ENCODE peak calls at places on chromosomes 12 and 14, in six cellular contexts. T is heart right ventricle; L is adipocyte; Z is uterus; M is left ventricle myocardium inferior; N is CD8-positive, alpha-beta memory T cell. K is an unnamed sample. For H3K9me3, the result is how much of the 10 kb centered on the place peaks cover.

GRCh38 chr12:75526655-75527511 is 15.5 kb upstream of the KRR1 start:
- DNase-seq in T (no peak), L (peak), Z (no peak), M (no peak), N (no peak), K (peak)

GRCh38 chr12:3712209-3712992 is 40.5 kb downstream of the CRACR2A start:
- DNase-seq in T (no peak), L (no peak), Z (no peak), M (no peak), N (no peak), K (peak)

GRCh38 chr12:27703720-27704452 is 6.7 kb upstream of the MRPS35 start:
- DNase-seq in T (peak), L (peak), Z (peak), M (peak), N (peak), K (peak)

GRCh38 chr14:45728448-45729225 is 475.6 kb upstream of the MIS18BP1 start:
- DNase-seq in T (no peak), L (no peak), Z (no peak), M (no peak), N (no peak), K (no peak)

GRCh38 chr12:106246891-106247730 is 709 bp downstream of the CKAP4 start:
- DNase-seq in T (peak), L (peak), Z (peak), M (peak), N (peak), K (peak)

GRCh38 chr12:113088037-113088436 is 31.5 kb downstream of the DTX1 start:
- DNase-seq in T (no peak), L (no peak), Z (no peak), M (no peak), N (no peak), K (no peak)

GRCh38 chr12:113196996-113197395 is 11.5 kb downstream of the RITA1 start:
- DNase-seq in T (peak), L (peak), Z (peak), M (peak), N (peak), K (peak)

GRCh38 chr12:124741211-124741610 is 122.5 kb downstream of the SCARB1 start:
- DNase-seq in T (no peak), L (no peak), Z (no peak), M (no peak), N (no peak), K (no peak)

GRCh38 chr12:87428701-87429277 is 600.4 kb downstream of the C12orf50 start:
- DNase-seq in T (no peak), L (peak), Z (no peak), M (no peak), N (no peak), K (no peak)

GRCh38 chr12:24719293-24719721 is 229.6 kb downstream of the BCAT1 start:
- DNase-seq in T (no peak), L (no peak), Z (no peak), M (no peak), N (no peak), K (peak)

GRCh38 chr14:92539419-92539818 is 25.8 kb downstream of the RIN3 start:
- DNase-seq in T (no peak), L (no peak), Z (no peak), M (no peak), N (no peak), K (no peak)

GRCh38 chr14:22551597-22551982 is 37.4 kb downstream of the DAD1 start:
- DNase-seq in T (no peak), L (no peak), Z (no peak), M (no peak), N (no peak), K (peak)

GRCh38 chr14:65787461-65787860 is 374.9 kb downstream of the FUT8 start:
- DNase-seq in T (no peak), L (no peak), Z (no peak), M (no peak), N (no peak), K (no peak)

GRCh38 chr12:122117979-122118378 is 39.4 kb downstream of the MLXIP start:
- DNase-seq in T (no peak), L (no peak), Z (no peak), M (peak), N (no peak), K (no peak)

GRCh38 chr14:76772300-76773187 is 11.3 kb downstream of the VASH1 start:
- DNase-seq in T (peak), L (peak), Z (peak), M (peak), N (no peak), K (no peak)

GRCh38 chr12:33752854-33753253 is 269.4 kb upstream of the ALG10 start:
- DNase-seq in T (no peak), L (no peak), Z (no peak), M (no peak), N (no peak), K (no peak)

GRCh38 chr12:130490674-130491073 is 153.0 kb downstream of the PIWIL1 start:
- DNase-seq in T (no peak), L (no peak), Z (no peak), M (no peak), N (no peak), K (no peak)

GRCh38 chr14:99325016-99325415 is 53.0 kb upstream of the BCL11B start:
- DNase-seq in T (no peak), L (no peak), Z (no peak), M (no peak), N (no peak), K (no peak)

GRCh38 chr14:100105357-100106169 is 40.3 kb downstream of the EVL start:
- DNase-seq in T (no peak), L (no peak), Z (no peak), M (no peak), N (no peak), K (no peak)

GRCh38 chr12:46546634-46547273 is 174.2 kb upstream of the SLC38A2 start:
- DNase-seq in T (no peak), L (peak), Z (no peak), M (no peak), N (no peak), K (peak)

GRCh38 chr14:24481622-24482324 is 26.3 kb downstream of the CMA1 start:
- DNase-seq in T (no peak), L (peak), Z (no peak), M (no peak), N (no peak), K (peak)

GRCh38 chr14:44960146-44960545 is 1.6 kb downstream of the KLHL28 start:
- DNase-seq in T (no peak), L (peak), Z (no peak), M (no peak), N (no peak), K (no peak)

GRCh38 chr14:68449565-68450295 is 343.1 kb downstream of the ZFP36L1 start:
- DNase-seq in T (no peak), L (no peak), Z (no peak), M (no peak), N (no peak), K (peak)

GRCh38 chr14:24072436-24072835 is 1.1 kb downstream of the CPNE6 start:
- DNase-seq in T (no peak), L (no peak), Z (no peak), M (no peak), N (no peak), K (no peak)

GRCh38 chr14:50669441-50669986 is 1.4 kb upstream of the SAV1 start:
- DNase-seq in T (no peak), L (no peak), Z (no peak), M (no peak), N (no peak), K (no peak)
- H3K9me3 ChIP-seq in T (under half), L (under half), Z (under half), M (under half), N (under half), K (under half)

GRCh38 chr14:31270196-31270772 is 62.7 kb upstream of the HECTD1 start:
- DNase-seq in T (no peak), L (no peak), Z (no peak), M (no peak), N (no peak), K (peak)
- H3K9me3 ChIP-seq in T (under half), L (under half), Z (under half), M (under half), N (under half), K (under half)

DNA sequence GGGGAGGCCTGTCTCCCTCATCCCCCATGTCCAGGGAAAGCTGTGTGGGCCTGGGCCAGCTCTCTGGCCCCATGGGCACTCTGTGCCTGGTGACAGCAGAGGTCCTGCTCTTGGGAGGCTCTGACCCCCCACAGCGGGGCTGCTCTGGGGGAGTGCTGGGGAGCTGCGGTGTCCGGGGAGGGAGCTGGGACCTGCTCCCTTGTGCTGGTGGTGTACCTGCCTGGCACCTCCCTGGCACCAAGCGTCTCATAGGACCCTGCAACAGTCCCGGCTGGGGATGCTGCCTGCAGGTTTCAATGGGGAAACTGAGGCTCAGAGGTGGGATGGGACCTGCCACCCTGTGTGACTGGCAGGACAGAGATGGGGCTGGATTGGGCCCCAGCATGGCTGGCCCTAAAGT is 111.3 kb downstream of the KIF26A start:
- DNase-seq in T (no peak), L (no peak), Z (no peak), M (no peak), N (no peak), K (no peak)
- H3K9me3 ChIP-seq in T (under half), L (under half), Z (under half), M (under half), N (under half), K (under half)

DNA sequence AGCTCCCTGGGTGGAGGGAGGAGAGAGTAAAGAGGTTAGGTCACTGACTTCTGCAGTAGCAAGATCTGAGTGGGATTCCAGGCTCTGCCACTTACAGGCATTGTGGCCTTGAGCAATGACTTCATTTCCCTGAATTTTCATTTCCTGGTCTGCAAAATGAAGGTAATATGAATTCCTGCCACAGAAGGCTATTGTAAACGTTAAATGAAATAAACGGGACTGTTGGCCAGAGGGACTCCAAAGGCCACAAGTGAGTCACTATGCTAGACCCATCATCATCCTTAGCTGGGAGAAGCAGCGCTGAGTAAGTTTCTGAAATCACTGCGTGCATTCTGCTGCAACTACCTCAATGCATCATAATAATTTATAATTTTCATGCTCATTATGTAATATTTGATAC is 807.8 kb downstream of the AACS start:
- DNase-seq in T (no peak), L (no peak), Z (no peak), M (no peak), N (no peak), K (no peak)
- H3K9me3 ChIP-seq in T (under half), L (under half), Z (under half), M (under half), N (under half), K (under half)

GRCh38 chr12:128966411-128966810 is 113.1 kb downstream of the GLT1D1 start:
- DNase-seq in T (no peak), L (no peak), Z (no peak), M (no peak), N (no peak), K (no peak)
- H3K9me3 ChIP-seq in T (under half), L (under half), Z (under half), M (under half), N (under half), K (under half)

K was measured in A673.